ENCODE peak calls at places on chromosomes 16 and 17, in five cellular contexts. O is CD4-positive, alpha-beta T cell; P is activated gamma-delta T cell treated with Interleukin-2 at 50 U/mL for 16 hours; T is NCI-H510A treated with DMSO at 0.1 percent for 48 hours; X is B cell. U is an unnamed sample.

GRCh38 chr16:84511821-84512220 is 7.4 kb upstream of the MEAK7 start:
- DNase-seq in X (no peak), O (no peak), T (peak), P (no peak), U (no peak)

GRCh38 chr16:30458561-30459394 is 13.1 kb upstream of the SEPHS2 start:
- DNase-seq in T (no peak), P (peak), X (peak), O (peak), U (no peak)

GRCh38 chr17:30954046-30954805 is 16.6 kb upstream of the RNF135 start:
- DNase-seq in O (no peak), X (no peak), P (no peak), T (no peak), U (no peak)

GRCh38 chr16:82452002-82452741 is 174.6 kb upstream of the CDH13 start:
- DNase-seq in X (no peak), O (no peak), P (no peak), T (no peak), U (no peak)

GRCh38 chr16:73768786-73769203 is 527.8 kb upstream of the PSMD7 start:
- DNase-seq in P (no peak), O (no peak), T (no peak), X (no peak), U (no peak)

GRCh38 chr16:50731130-50731988 is 10.5 kb upstream of the CYLD start:
- DNase-seq in T (no peak), O (peak), X (no peak), P (no peak), U (no peak)

GRCh38 chr17:550041-550398 is 164.6 kb downstream of the VPS53 start:
- DNase-seq in T (no peak), P (no peak), X (no peak), O (no peak), U (no peak)

GRCh38 chr16:55030944-55031343 is 100.3 kb downstream of the IRX5 start:
- DNase-seq in O (no peak), T (no peak), P (no peak), X (no peak), U (no peak)

GRCh38 chr16:80670170-80670865 is 129.5 kb downstream of the DYNLRB2 start:
- DNase-seq in T (no peak), X (peak), P (no peak), O (no peak), U (no peak)

GRCh38 chr16:88705746-88706287 is 391 bp downstream of the RNF166 start:
- DNase-seq in O (no peak), X (no peak), T (no peak), P (no peak), U (no peak)

U was measured in SHP77.